ENCODE peak calls at places on chromosomes 13 and 19, in ten cellular contexts. M, P, X, U, I, S, G, O, H and A are unnamed samples.

GRCh38 chr13:98775844-98776598 is 23.5 kb upstream of the SLC15A1 start:
- DNase-seq in M (no peak), P (no peak), X (peak), U (peak), I (peak), S (no peak), G (no peak), O (no peak), H (peak), A (no peak)

GRCh38 chr19:50994129-50994528 is 7.3 kb downstream of the KLK8 start:
- DNase-seq in M (no peak), P (no peak), X (no peak), U (no peak), I (no peak), S (no peak), G (no peak), O (peak), H (no peak), A (no peak)

GRCh38 chr13:74675185-74675584 is 541.0 kb upstream of the KLF12 start:
- DNase-seq in M (no peak), P (no peak), X (no peak), U (peak), I (peak), S (no peak), G (no peak), O (no peak), H (peak), A (no peak)

GRCh38 chr19:29806098-29806866 is 5.5 kb upstream of the CCNE1 start:
- DNase-seq in M (peak), P (no peak), X (no peak), U (no peak), I (no peak), S (peak), G (no peak), O (peak), H (no peak), A (no peak)

GRCh38 chr19:13833330-13834265 is 38.4 kb downstream of the ZSWIM4 start:
- DNase-seq in M (peak), P (peak), X (no peak), U (peak), I (peak), S (peak), G (peak), O (peak), H (no peak), A (peak)

GRCh38 chr19:49866933-49867782 is at the start of gene PNKP:
- DNase-seq in M (peak), P (peak), X (peak), U (peak), I (peak), S (peak), G (peak), O (peak), H (peak), A (peak)

GRCh38 chr13:33970746-33971145 is 152.8 kb downstream of the RFC3 start:
- DNase-seq in M (no peak), P (no peak), X (no peak), U (no peak), I (no peak), S (no peak), G (no peak), O (no peak), H (no peak), A (no peak)

GRCh38 chr19:16441661-16442071 is 30.1 kb downstream of the EPS15L1 start:
- DNase-seq in M (no peak), P (no peak), X (no peak), U (no peak), I (no peak), S (no peak), G (no peak), O (peak), H (no peak), A (no peak)

GRCh38 chr13:46170687-46171086 is 11.3 kb downstream of the LCP1 start:
- DNase-seq in M (no peak), P (no peak), X (no peak), U (no peak), I (no peak), S (no peak), G (peak), O (no peak), H (no peak), A (no peak)

GRCh38 chr19:31639306-31639705 is 290.1 kb upstream of the TSHZ3 start:
- DNase-seq in M (no peak), P (no peak), X (no peak), U (no peak), I (no peak), S (no peak), G (no peak), O (no peak), H (no peak), A (no peak)

GRCh38 chr13:44508562-44509062 is 67.5 kb downstream of the TSC22D1 start:
- DNase-seq in M (no peak), P (no peak), X (no peak), U (no peak), I (no peak), S (no peak), G (no peak), O (no peak), H (no peak), A (no peak)

GRCh38 chr19:49058592-49058991 is 1.0 kb upstream of the CGB7 start:
- DNase-seq in M (no peak), P (no peak), X (no peak), U (peak), I (no peak), S (no peak), G (no peak), O (peak), H (no peak), A (peak)

GRCh38 chr19:19399733-19400438 is 5.6 kb upstream of the GATAD2A start:
- DNase-seq in M (no peak), P (no peak), X (no peak), U (no peak), I (no peak), S (no peak), G (no peak), O (peak), H (no peak), A (no peak)

GRCh38 chr13:110664074-110664473 is 41.8 kb downstream of the CARS2 start:
- DNase-seq in M (no peak), P (no peak), X (no peak), U (no peak), I (no peak), S (no peak), G (no peak), O (no peak), H (no peak), A (no peak)

GRCh38 chr13:110685305-110685704 is 20.6 kb downstream of the CARS2 start:
- DNase-seq in M (no peak), P (no peak), X (peak), U (no peak), I (no peak), S (no peak), G (no peak), O (no peak), H (no peak), A (no peak)

GRCh38 chr13:110359840-110360301 is 52.8 kb downstream of the COL4A2 start:
- DNase-seq in M (no peak), P (no peak), X (no peak), U (no peak), I (no peak), S (no peak), G (no peak), O (no peak), H (no peak), A (no peak)

GRCh38 chr13:40586886-40587285 is 79.6 kb downstream of the FOXO1 start:
- DNase-seq in M (no peak), P (no peak), X (no peak), U (no peak), I (no peak), S (no peak), G (no peak), O (no peak), H (no peak), A (no peak)

GRCh38 chr13:67137044-67137735 is 92.9 kb downstream of the PCDH9 start:
- DNase-seq in M (no peak), P (no peak), X (no peak), U (no peak), I (no peak), S (no peak), G (no peak), O (no peak), H (no peak), A (no peak)

GRCh38 chr19:52007436-52007804 is 591 bp downstream of the ZNF615 start:
- DNase-seq in M (no peak), P (no peak), X (no peak), U (no peak), I (no peak), S (no peak), G (no peak), O (peak), H (no peak), A (no peak)

GRCh38 chr13:47457631-47458030 is 543.4 kb downstream of the SUCLA2 start:
- DNase-seq in M (no peak), P (no peak), X (peak), U (peak), I (peak), S (no peak), G (no peak), O (no peak), H (no peak), A (no peak)

GRCh38 chr19:15260939-15261338 is 28.7 kb upstream of the EPHX3 start:
- DNase-seq in M (no peak), P (no peak), X (no peak), U (no peak), I (no peak), S (no peak), G (no peak), O (no peak), H (no peak), A (no peak)

GRCh38 chr13:91142572-91142971 is 204.9 kb upstream of the MIR17HG start:
- DNase-seq in M (no peak), P (no peak), X (no peak), U (peak), I (no peak), S (no peak), G (no peak), O (peak), H (no peak), A (no peak)

GRCh38 chr19:47623921-47624391 is 15.0 kb downstream of the BICRA start:
- DNase-seq in M (no peak), P (no peak), X (no peak), U (peak), I (peak), S (no peak), G (no peak), O (peak), H (peak), A (no peak)

GRCh38 chr13:99984463-99985242 is 3.1 kb downstream of the ZIC2 start:
- DNase-seq in M (no peak), P (no peak), X (no peak), U (no peak), I (no peak), S (no peak), G (no peak), O (no peak), H (no peak), A (no peak)

GRCh38 chr19:29812080-29812880 is 489 bp downstream of the CCNE1 start:
- DNase-seq in M (no peak), P (no peak), X (no peak), U (no peak), I (no peak), S (peak), G (peak), O (peak), H (no peak), A (no peak)

GRCh38 chr13:53242015-53242414 is 213.4 kb downstream of the OLFM4 start:
- DNase-seq in M (no peak), P (no peak), X (no peak), U (no peak), I (no peak), S (no peak), G (no peak), O (peak), H (no peak), A (no peak)

GRCh38 chr13:112940236-112940635 is 28.8 kb upstream of the MCF2L start:
- DNase-seq in M (no peak), P (no peak), X (no peak), U (no peak), I (no peak), S (no peak), G (no peak), O (peak), H (no peak), A (no peak)

GRCh38 chr19:45336696-45337251 is 3.8 kb upstream of the KLC3 start:
- DNase-seq in M (no peak), P (no peak), X (no peak), U (no peak), I (no peak), S (no peak), G (no peak), O (no peak), H (no peak), A (no peak)

GRCh38 chr13:46062190-46062589 is 9.6 kb upstream of the ZC3H13 start:
- DNase-seq in M (no peak), P (no peak), X (no peak), U (peak), I (peak), S (no peak), G (no peak), O (no peak), H (peak), A (no peak)

GRCh38 chr19:49333426-49334288 is 1.5 kb upstream of the CD37 start:
- DNase-seq in M (peak), P (peak), X (no peak), U (peak), I (no peak), S (peak), G (peak), O (no peak), H (no peak), A (peak)

GRCh38 chr13:80037505-80037888 is 303.4 kb downstream of the SPRY2 start:
- DNase-seq in M (no peak), P (no peak), X (peak), U (peak), I (peak), S (no peak), G (no peak), O (no peak), H (peak), A (no peak)

GRCh38 chr19:4173479-4174211 is 8.7 kb downstream of the SIRT6 start:
- DNase-seq in M (no peak), P (no peak), X (no peak), U (no peak), I (no peak), S (no peak), G (no peak), O (peak), H (no peak), A (no peak)

GRCh38 chr13:21971662-21972635 is 301.1 kb downstream of the FGF9 start:
- DNase-seq in M (no peak), P (no peak), X (peak), U (no peak), I (no peak), S (peak), G (no peak), O (peak), H (no peak), A (no peak)

GRCh38 chr13:46582190-46582589 is 29.2 kb downstream of the LRCH1 start:
- DNase-seq in M (no peak), P (no peak), X (no peak), U (no peak), I (no peak), S (no peak), G (no peak), O (no peak), H (no peak), A (no peak)

GRCh38 chr19:6811906-6812305 is 39.4 kb downstream of the VAV1 start:
- DNase-seq in M (no peak), P (no peak), X (peak), U (peak), I (peak), S (no peak), G (no peak), O (no peak), H (peak), A (no peak)

GRCh38 chr13:94784066-94784465 is 71.7 kb upstream of the SOX21 start:
- DNase-seq in M (no peak), P (no peak), X (peak), U (no peak), I (no peak), S (no peak), G (no peak), O (no peak), H (no peak), A (no peak)

GRCh38 chr19:34254552-34255432 is at the start of gene GARRE1:
- DNase-seq in M (no peak), P (no peak), X (no peak), U (no peak), I (no peak), S (peak), G (peak), O (peak), H (no peak), A (peak)

GRCh38 chr13:40187836-40188591 is 478.4 kb downstream of the FOXO1 start:
- DNase-seq in M (no peak), P (peak), X (no peak), U (no peak), I (no peak), S (no peak), G (peak), O (peak), H (no peak), A (no peak)

GRCh38 chr19:35268546-35269424 is at the start of gene USF2:
- DNase-seq in M (peak), P (no peak), X (no peak), U (no peak), I (no peak), S (peak), G (peak), O (peak), H (no peak), A (peak)